ENCODE peak calls at places on chromosomes 12 and 14, in ten cellular contexts. N, Y, O, A, G, Q, E, V, J and C are unnamed samples.

GRCh38 chr12:48037267-48037915 is 33.1 kb upstream of the COL2A1 start:
- DNase-seq in A (peak), Y (no peak), V (no peak), J (no peak), Q (peak), E (no peak), O (no peak), G (no peak), N (no peak), C (no peak)

GRCh38 chr12:107551434-107551833 is 134.2 kb upstream of the PWP1 start:
- DNase-seq in A (no peak), E (no peak), V (no peak), J (no peak), O (no peak), Y (no peak), N (no peak), Q (no peak), G (no peak), C (no peak)

GRCh38 chr14:67461341-67461985 is 27.1 kb downstream of the TMEM229B start:
- DNase-seq in E (peak), J (peak), G (no peak), O (no peak), Y (peak), Q (no peak), A (peak), V (no peak), N (no peak), C (no peak)

GRCh38 chr12:67727652-67728295 is 79.2 kb downstream of the DYRK2 start:
- DNase-seq in A (no peak), J (no peak), V (no peak), N (no peak), Q (no peak), G (no peak), O (no peak), E (no peak), Y (no peak), C (no peak)

GRCh38 chr12:95809000-95809680 is 18.6 kb upstream of the NTN4 start:
- DNase-seq in J (no peak), A (peak), O (no peak), G (no peak), Y (no peak), E (no peak), N (no peak), Q (no peak), V (no peak), C (no peak)

GRCh38 chr12:42779186-42779859 is 189.8 kb upstream of the PRICKLE1 start:
- DNase-seq in E (no peak), O (no peak), Y (peak), N (no peak), V (no peak), G (no peak), Q (no peak), J (peak), A (peak), C (no peak)

GRCh38 chr14:68015356-68016242 is 196.0 kb downstream of the RAD51B start:
- DNase-seq in N (no peak), J (no peak), A (peak), Y (no peak), Q (no peak), E (peak), G (no peak), V (no peak), O (no peak), C (no peak)

GRCh38 chr14:32370720-32371119 is 41.6 kb downstream of the AKAP6 start:
- DNase-seq in Q (peak), G (no peak), V (peak), Y (no peak), O (no peak), A (peak), N (no peak), J (peak), E (no peak), C (no peak)

GRCh38 chr14:69235708-69236107 is 24.2 kb upstream of the GALNT16 start:
- DNase-seq in Y (no peak), G (no peak), J (no peak), A (no peak), V (no peak), O (no peak), E (no peak), Q (no peak), N (no peak), C (no peak)

GRCh38 chr12:88816201-88816600 is 235.9 kb upstream of the KITLG start:
- DNase-seq in Y (no peak), O (no peak), A (peak), V (peak), J (peak), E (no peak), Q (no peak), G (no peak), N (no peak), C (peak)

GRCh38 chr12:116489116-116489515 is 70.1 kb upstream of the MAP1LC3B2 start:
- DNase-seq in E (no peak), Q (no peak), G (no peak), A (no peak), O (no peak), Y (no peak), V (no peak), J (no peak), N (no peak), C (no peak)

GRCh38 chr14:89117017-89117416 is 292.6 kb downstream of the TTC8 start:
- DNase-seq in E (no peak), O (no peak), N (no peak), Q (no peak), Y (no peak), V (no peak), J (no peak), G (no peak), A (no peak), C (no peak)

GRCh38 chr12:54388214-54389138 is 3.9 kb upstream of the ZNF385A start:
- DNase-seq in Q (no peak), N (no peak), G (no peak), J (no peak), O (no peak), A (no peak), E (no peak), V (no peak), Y (no peak), C (peak)

GRCh38 chr12:45242180-45242579 is 26.3 kb downstream of the ANO6 start:
- DNase-seq in E (no peak), N (no peak), J (no peak), V (no peak), Q (no peak), O (no peak), A (no peak), Y (no peak), G (no peak), C (no peak)

GRCh38 chr14:52078721-52079120 is 9.9 kb upstream of the NID2 start:
- DNase-seq in Y (no peak), E (no peak), J (no peak), V (no peak), A (no peak), G (no peak), O (no peak), Q (no peak), N (no peak), C (no peak)

GRCh38 chr14:95291859-95292542 is 27.7 kb downstream of the CLMN start:
- DNase-seq in V (no peak), A (peak), E (peak), G (peak), Y (no peak), O (no peak), Q (no peak), N (no peak), J (peak), C (peak)

GRCh38 chr14:54138354-54139038 is 181.9 kb upstream of the BMP4 start:
- DNase-seq in N (no peak), O (no peak), E (no peak), Y (no peak), J (no peak), G (no peak), V (no peak), A (no peak), Q (no peak), C (no peak)

GRCh38 chr14:52563120-52563519 is 10.5 kb downstream of the GPR137C start:
- DNase-seq in G (no peak), O (no peak), E (peak), Q (peak), A (peak), Y (no peak), J (peak), N (no peak), V (no peak), C (no peak)

GRCh38 chr12:101552277-101552676 is 42.5 kb upstream of the MYBPC1 start:
- DNase-seq in O (no peak), Q (peak), Y (no peak), G (no peak), V (no peak), A (peak), N (no peak), E (peak), J (peak), C (no peak)